ENCODE peak calls at places on chromosomes 13 and 19, in five cellular contexts. F is GM18507; E is NCI-H146; J is neural crest cell; B is stimulated activated CD4-positive, alpha-beta T cell treated with anti-CD3 and anti-CD28 coated beads, Interleukin-1b, Interleukin-23, amount 100 ng/mL, for 24 hours. U is an unnamed sample.

GRCh38 chr19:11091343-11092153 is 2.3 kb downstream of the LDLR start:
- DNase-seq in F (no peak), E (no peak), J (no peak), B (no peak), U (no peak)

GRCh38 chr13:71867101-71867814 is at the start of gene DACH1:
- DNase-seq in F (no peak), E (peak; percentile 78), J (peak; percentile 44), B (no peak), U (peak; percentile 96)

GRCh38 chr19:4068058-4068966 is 1.6 kb upstream of the ZBTB7A start:
- DNase-seq in F (no peak), E (no peak), J (no peak), B (no peak), U (no peak)

GRCh38 chr13:26584713-26585112 is 27.2 kb downstream of the WASF3 start:
- DNase-seq in F (no peak), E (no peak), J (no peak), B (no peak), U (no peak)

GRCh38 chr13:26508885-26509284 is 48.6 kb upstream of the WASF3 start:
- DNase-seq in F (no peak), E (no peak), J (no peak), B (no peak), U (no peak)

GRCh38 chr19:20860339-20860738 is 62.7 kb upstream of the ZNF85 start:
- DNase-seq in F (no peak), E (no peak), J (no peak), B (no peak), U (no peak)

GRCh38 chr19:16945762-16946465 is 57.1 kb downstream of the F2RL3 start:
- DNase-seq in F (no peak), E (no peak), J (no peak), B (no peak), U (no peak)

GRCh38 chr19:45553464-45553863 is 31.1 kb downstream of the OPA3 start:
- DNase-seq in F (no peak), E (no peak), J (no peak), B (no peak), U (no peak)

GRCh38 chr19:45499196-45500180 is 1.2 kb downstream of the PPM1N start:
- DNase-seq in F (no peak), E (peak; percentile 94), J (peak; percentile 23), B (peak; percentile 62), U (no peak)